ENCODE peak calls at places on chromosomes 3 and 15, in ten cellular contexts. U is activated CD8-positive, alpha-beta memory T cell treated with anti-CD3 and anti-CD28 coated beads for 48 hours; M is neuronal stem cell; Y is ELF-1; V is KBM-7; T is cardiac muscle cell; S is choroid plexus epithelial cell; Z is RWPE1; A is H54; P is DMS153. L is an unnamed sample.

GRCh38 chr3:189276481-189277190 is 104.9 kb downstream of the TPRG1 start:
- DNase-seq in U (no peak), M (no peak), Y (no peak), V (peak), T (peak), S (peak), Z (peak), A (peak), P (no peak), L (no peak)

GRCh38 chr15:101411085-101411484 is 78.4 kb downstream of the PCSK6 start:
- DNase-seq in U (no peak), M (no peak), Y (no peak), V (no peak), T (no peak), S (no peak), Z (no peak), A (no peak), P (no peak), L (no peak)

GRCh38 chr15:85839637-85840036 is 44.9 kb upstream of the KLHL25 start:
- DNase-seq in U (no peak), M (no peak), Y (no peak), V (peak), T (no peak), S (no peak), Z (no peak), A (no peak), P (no peak), L (no peak)

GRCh38 chr15:66771351-66771650 is 69.3 kb downstream of the SMAD6 start:
- DNase-seq in U (no peak), M (no peak), Y (no peak), V (no peak), T (no peak), S (no peak), Z (no peak), A (no peak), P (no peak), L (peak)

GRCh38 chr15:64134322-64134829 is 17.2 kb upstream of the SNX22 start:
- DNase-seq in U (no peak), M (no peak), Y (no peak), V (no peak), T (peak), S (no peak), Z (no peak), A (no peak), P (no peak), L (no peak)

GRCh38 chr15:88932271-88932874 is 19.2 kb upstream of the MFGE8 start:
- DNase-seq in U (no peak), M (no peak), Y (no peak), V (no peak), T (no peak), S (no peak), Z (no peak), A (no peak), P (no peak), L (no peak)

GRCh38 chr3:118817748-118818165 is 216.9 kb downstream of the IGSF11 start:
- DNase-seq in U (no peak), M (peak), Y (peak), V (peak), T (peak), S (peak), Z (peak), A (no peak), P (peak), L (peak)

GRCh38 chr15:68990755-68991500 is 23.6 kb upstream of the NOX5 start:
- DNase-seq in U (no peak), M (no peak), Y (peak), V (no peak), T (no peak), S (no peak), Z (no peak), A (no peak), P (no peak), L (no peak)

GRCh38 chr15:56244237-56244810 is 645 bp upstream of the RFX7 start:
- DNase-seq in U (peak), M (peak), Y (peak), V (peak), T (peak), S (peak), Z (peak), A (no peak), P (peak), L (peak)

GRCh38 chr3:177574232-177574856 is 377.1 kb upstream of the TBL1XR1 start:
- DNase-seq in U (no peak), M (peak), Y (peak), V (no peak), T (peak), S (peak), Z (no peak), A (no peak), P (peak), L (peak)

GRCh38 chr3:189517981-189518380 is 113.2 kb upstream of the TP63 start:
- DNase-seq in U (no peak), M (no peak), Y (peak), V (no peak), T (no peak), S (no peak), Z (no peak), A (no peak), P (no peak), L (no peak)

GRCh38 chr15:28929200-28929599 is 43.4 kb downstream of the APBA2 start:
- DNase-seq in U (no peak), M (no peak), Y (no peak), V (no peak), T (no peak), S (no peak), Z (no peak), A (no peak), P (no peak), L (no peak)

GRCh38 chr15:99732268-99732641 is 982 bp downstream of the LYSMD4 start:
- DNase-seq in U (no peak), M (no peak), Y (no peak), V (no peak), T (peak), S (peak), Z (no peak), A (no peak), P (no peak), L (no peak)

GRCh38 chr3:195240939-195241338 is 30.0 kb downstream of the XXYLT1 start:
- DNase-seq in U (no peak), M (no peak), Y (no peak), V (no peak), T (no peak), S (no peak), Z (no peak), A (no peak), P (no peak), L (no peak)

GRCh38 chr3:79005084-79005483 is 762.7 kb downstream of the ROBO1 start:
- DNase-seq in U (no peak), M (no peak), Y (no peak), V (no peak), T (no peak), S (peak), Z (no peak), A (no peak), P (no peak), L (no peak)

GRCh38 chr3:197801801-197802504 is 10.9 kb downstream of the LRCH3 start:
- DNase-seq in U (no peak), M (no peak), Y (no peak), V (peak), T (peak), S (peak), Z (no peak), A (no peak), P (no peak), L (no peak)

GRCh38 chr15:73650387-73651126 is 17.4 kb upstream of the NPTN start:
- DNase-seq in U (no peak), M (no peak), Y (no peak), V (peak), T (peak), S (peak), Z (no peak), A (no peak), P (no peak), L (no peak)

GRCh38 chr3:10008588-10009344 is 17.5 kb upstream of the FANCD2 start:
- DNase-seq in U (peak), M (peak), Y (peak), V (no peak), T (peak), S (peak), Z (peak), A (peak), P (no peak), L (peak)

GRCh38 chr3:8443829-8444791 is 57.5 kb upstream of the LMCD1 start:
- DNase-seq in U (no peak), M (peak), Y (peak), V (peak), T (peak), S (peak), Z (peak), A (peak), P (peak), L (peak)

GRCh38 chr15:70023064-70023768 is 74.5 kb downstream of the TLE3 start:
- DNase-seq in U (peak), M (no peak), Y (no peak), V (peak), T (peak), S (peak), Z (peak), A (peak), P (peak), L (no peak)

GRCh38 chr3:16072420-16073110 is 101.9 kb upstream of the GALNT15 start:
- DNase-seq in U (no peak), M (no peak), Y (no peak), V (no peak), T (no peak), S (no peak), Z (no peak), A (no peak), P (no peak), L (no peak)

GRCh38 chr15:84810073-84810840 is 6.9 kb upstream of the ALPK3 start:
- DNase-seq in U (no peak), M (no peak), Y (no peak), V (no peak), T (no peak), S (no peak), Z (no peak), A (no peak), P (no peak), L (peak)

GRCh38 chr3:42728056-42728455 is 25.5 kb upstream of the HHATL start:
- DNase-seq in U (no peak), M (no peak), Y (no peak), V (no peak), T (no peak), S (no peak), Z (no peak), A (no peak), P (no peak), L (no peak)

GRCh38 chr3:42501681-42502428 is 588 bp upstream of the VIPR1 start:
- DNase-seq in U (no peak), M (peak), Y (peak), V (peak), T (peak), S (peak), Z (peak), A (no peak), P (no peak), L (peak)

GRCh38 chr15:73004462-73004861 is 47.8 kb upstream of the NEO1 start:
- DNase-seq in U (no peak), M (no peak), Y (no peak), V (no peak), T (no peak), S (no peak), Z (no peak), A (no peak), P (no peak), L (no peak)

GRCh38 chr3:158702815-158703481 is 29.3 kb downstream of the RARRES1 start:
- DNase-seq in U (no peak), M (no peak), Y (no peak), V (no peak), T (peak), S (peak), Z (no peak), A (no peak), P (no peak), L (no peak)

GRCh38 chr3:188214442-188214841 is 60.5 kb downstream of the LPP start:
- DNase-seq in U (no peak), M (no peak), Y (no peak), V (peak), T (no peak), S (no peak), Z (no peak), A (no peak), P (peak), L (no peak)

GRCh38 chr3:13517253-13517977 is 31.5 kb upstream of the FBLN2 start:
- DNase-seq in U (no peak), M (no peak), Y (no peak), V (no peak), T (no peak), S (no peak), Z (no peak), A (no peak), P (no peak), L (no peak)

GRCh38 chr15:57406040-57406772 is 29.9 kb downstream of the CGNL1 start:
- DNase-seq in U (no peak), M (no peak), Y (peak), V (no peak), T (no peak), S (peak), Z (no peak), A (no peak), P (no peak), L (no peak)

GRCh38 chr3:61162965-61163364 is 88.3 kb downstream of the FHIT start:
- DNase-seq in U (no peak), M (no peak), Y (no peak), V (no peak), T (no peak), S (no peak), Z (no peak), A (no peak), P (no peak), L (no peak)

GRCh38 chr3:62529230-62529629 is 155.9 kb upstream of the FEZF2 start:
- DNase-seq in U (no peak), M (peak), Y (peak), V (peak), T (peak), S (peak), Z (peak), A (no peak), P (no peak), L (peak)

GRCh38 chr3:104032283-104032682 is 1334.4 kb upstream of the ALCAM start:
- DNase-seq in U (no peak), M (no peak), Y (peak), V (no peak), T (no peak), S (peak), Z (no peak), A (no peak), P (no peak), L (no peak)

GRCh38 chr3:145727416-145727930 is 433.5 kb downstream of the PLOD2 start:
- DNase-seq in U (no peak), M (no peak), Y (no peak), V (no peak), T (no peak), S (no peak), Z (no peak), A (no peak), P (no peak), L (no peak)

GRCh38 chr3:11553436-11554235 is 90.1 kb downstream of the VGLL4 start:
- DNase-seq in U (no peak), M (no peak), Y (no peak), V (no peak), T (peak), S (peak), Z (no peak), A (no peak), P (no peak), L (no peak)

GRCh38 chr3:86695752-86696151 is 295.2 kb downstream of the VGLL3 start:
- DNase-seq in U (no peak), M (no peak), Y (peak), V (no peak), T (no peak), S (no peak), Z (no peak), A (no peak), P (no peak), L (no peak)

GRCh38 chr3:435969-436492 is 239.5 kb downstream of the CHL1 start:
- DNase-seq in U (no peak), M (no peak), Y (no peak), V (no peak), T (no peak), S (no peak), Z (no peak), A (no peak), P (no peak), L (no peak)

GRCh38 chr15:41607033-41607432 is 48.0 kb downstream of the TYRO3 start:
- DNase-seq in U (no peak), M (no peak), Y (no peak), V (no peak), T (peak), S (peak), Z (peak), A (peak), P (no peak), L (no peak)

GRCh38 chr3:96813820-96814580 is 394 bp upstream of the EPHA6 start:
- DNase-seq in U (no peak), M (peak), Y (peak), V (peak), T (peak), S (peak), Z (peak), A (no peak), P (peak), L (peak)

GRCh38 chr3:48398701-48399386 is 26.8 kb downstream of the FBXW12 start:
- DNase-seq in U (no peak), M (no peak), Y (no peak), V (no peak), T (no peak), S (no peak), Z (no peak), A (no peak), P (no peak), L (no peak)

GRCh38 chr15:63277893-63278505 is 594 bp downstream of the APH1B start:
- DNase-seq in U (no peak), M (no peak), Y (no peak), V (peak), T (no peak), S (peak), Z (no peak), A (no peak), P (no peak), L (peak)